ENCODE peak calls at places on chromosomes 11 and 22, in nine cellular contexts. M is iris pigment epithelial cell, V is AML-193, W is brain microvascular endothelial cell, U is stomach, Y is right cardiac atrium, B is nucleus accumbens, F is NCI-H146, K is hypothalamus. Z is an unnamed sample.
A peak's percentile ranks its signal among the peaks of the same experiment; 100 is the strongest.

GRCh38 chr11:45238724-45239123 is 47.4 kb downstream of the SYT13 start:
- DNase-seq in M (peak; percentile 84), V (no peak), W (peak; percentile 84), U (no peak), Y (no peak), B (no peak), F (no peak), K (no peak), Z (no peak)

GRCh38 chr11:121479355-121479754 is 26.6 kb upstream of the SORL1-AS1 start:
- DNase-seq in M (no peak), V (no peak), W (no peak), U (no peak), Y (no peak), B (no peak), F (no peak), K (no peak), Z (peak; percentile 56)

GRCh38 chr11:102368472-102368871 is 21.5 kb downstream of the BIRC2 start:
- DNase-seq in M (no peak), V (no peak), W (no peak), U (no peak), Y (no peak), B (no peak), F (no peak), K (no peak), Z (no peak)

GRCh38 chr11:279040-279965 is 1.1 kb downstream of the NLRP6 start:
- DNase-seq in M (no peak), V (no peak), W (no peak), U (no peak), Y (peak; percentile 54), B (no peak), F (no peak), K (no peak), Z (no peak)

GRCh38 chr11:10526974-10527918 is 13.7 kb downstream of the RNF141 start:
- DNase-seq in M (peak; percentile 64), V (no peak), W (no peak), U (no peak), Y (no peak), B (no peak), F (no peak), K (no peak), Z (no peak)

GRCh38 chr11:110434952-110435779 is 5.4 kb downstream of the FDX1 start:
- DNase-seq in M (no peak), V (no peak), W (no peak), U (peak; percentile 66), Y (no peak), B (no peak), F (peak; percentile 14), K (no peak), Z (no peak)

GRCh38 chr11:69470301-69470700 is 11.2 kb upstream of the LINC01488 start:
- DNase-seq in M (no peak), V (no peak), W (no peak), U (no peak), Y (peak; percentile 34), B (no peak), F (no peak), K (no peak), Z (no peak)

GRCh38 chr11:34940026-34940677 is 23.7 kb downstream of the PDHX start:
- DNase-seq in M (peak; percentile 66), V (no peak), W (peak; percentile 51), U (no peak), Y (no peak), B (no peak), F (no peak), K (no peak), Z (no peak)

GRCh38 chr11:12100429-12100828 is 10.0 kb upstream of the MICAL2 start:
- DNase-seq in M (no peak), V (no peak), W (no peak), U (no peak), Y (no peak), B (no peak), F (no peak), K (no peak), Z (no peak)

GRCh38 chr11:3073029-3073435 is 15.8 kb upstream of the CARS1 start:
- DNase-seq in M (peak; percentile 42), V (no peak), W (no peak), U (no peak), Y (no peak), B (no peak), F (no peak), K (no peak), Z (no peak)

GRCh38 chr22:49087163-49087562 is 740.5 kb downstream of the BRD1 start:
- DNase-seq in M (no peak), V (no peak), W (no peak), U (no peak), Y (peak; percentile 69), B (no peak), F (no peak), K (no peak), Z (no peak)

GRCh38 chr22:47616396-47617020 is 854.1 kb downstream of the TBC1D22A start:
- DNase-seq in M (no peak), V (no peak), W (no peak), U (peak; percentile 14), Y (no peak), B (no peak), F (no peak), K (no peak), Z (no peak)

GRCh38 chr11:65856689-65857499 is 1.1 kb downstream of the CFL1 start:
- DNase-seq in M (peak; percentile 66), V (peak; percentile 72), W (peak; percentile 63), U (peak; percentile 84), Y (peak; percentile 94), B (peak; percentile 30), F (peak; percentile 52), K (peak; percentile 23), Z (peak; percentile 76)

GRCh38 chr22:19565921-19566598 is 41.9 kb upstream of the CLDN5 start:
- DNase-seq in M (no peak), V (no peak), W (no peak), U (no peak), Y (no peak), B (no peak), F (no peak), K (no peak), Z (no peak)

GRCh38 chr11:118910309-118911112 is 15.2 kb downstream of the BCL9L start:
- DNase-seq in M (peak; percentile 94), V (no peak), W (peak; percentile 83), U (peak; percentile 82), Y (peak; percentile 91), B (no peak), F (no peak), K (no peak), Z (no peak)

GRCh38 chr11:70074701-70075100 is 3.4 kb upstream of the ANO1 start:
- DNase-seq in M (no peak), V (no peak), W (no peak), U (no peak), Y (peak; percentile 35), B (no peak), F (no peak), K (no peak), Z (no peak)

GRCh38 chr11:57791321-57792059 is 29.9 kb downstream of the CTNND1 start:
- DNase-seq in M (no peak), V (no peak), W (no peak), U (no peak), Y (no peak), B (no peak), F (no peak), K (no peak), Z (no peak)

GRCh38 chr11:118581057-118581456 is 8.8 kb downstream of the ARCN1 start:
- DNase-seq in M (no peak), V (no peak), W (no peak), U (no peak), Y (no peak), B (no peak), F (peak; percentile 33), K (no peak), Z (no peak)

GRCh38 chr22:30605449-30606110 is 1.4 kb upstream of the TCN2 start:
- DNase-seq in M (peak; percentile 55), V (peak; percentile 60), W (peak; percentile 26), U (peak; percentile 63), Y (peak; percentile 83), B (no peak), F (peak; percentile 31), K (no peak), Z (peak; percentile 50)

GRCh38 chr11:12817681-12818332 is 143.6 kb downstream of the TEAD1 start:
- DNase-seq in M (no peak), V (no peak), W (no peak), U (no peak), Y (no peak), B (no peak), F (no peak), K (no peak), Z (no peak)

GRCh38 chr22:39463931-39464390 is 7.1 kb downstream of the MGAT3 start:
- DNase-seq in M (no peak), V (no peak), W (no peak), U (no peak), Y (peak; percentile 74), B (no peak), F (no peak), K (no peak), Z (no peak)

GRCh38 chr22:48874956-48875355 is 952.7 kb downstream of the BRD1 start:
- DNase-seq in M (no peak), V (no peak), W (no peak), U (no peak), Y (no peak), B (no peak), F (no peak), K (no peak), Z (no peak)

GRCh38 chr11:119134389-119134978 is 13.1 kb downstream of the HINFP start:
- DNase-seq in M (peak; percentile 16), V (peak; percentile 41), W (no peak), U (no peak), Y (peak; percentile 57), B (no peak), F (no peak), K (no peak), Z (peak; percentile 34)

GRCh38 chr22:46267431-46268279 is at the start of gene TTC38:
- DNase-seq in M (peak; percentile 78), V (peak; percentile 75), W (peak; percentile 66), U (peak; percentile 95), Y (peak; percentile 98), B (peak; percentile 47), F (peak; percentile 66), K (no peak), Z (peak; percentile 34)

GRCh38 chr22:44292521-44292920 is 20.2 kb downstream of the SHISAL1 start:
- DNase-seq in M (no peak), V (no peak), W (no peak), U (no peak), Y (no peak), B (no peak), F (no peak), K (no peak), Z (no peak)

GRCh38 chr11:35083181-35084061 is 55.5 kb upstream of the CD44 start:
- DNase-seq in M (peak; percentile 88), V (peak; percentile 85), W (peak; percentile 99), U (peak; percentile 40), Y (peak; percentile 67), B (no peak), F (no peak), K (no peak), Z (peak; percentile 82)

GRCh38 chr11:6818967-6819366 is 19.5 kb upstream of the OR6A2 start:
- DNase-seq in M (no peak), V (no peak), W (no peak), U (no peak), Y (no peak), B (no peak), F (no peak), K (no peak), Z (no peak)